ENCODE peak calls at places on chromosomes 13 and 19, in six cellular contexts. One of them, this sample, is unnamed.

GRCh38 chr19:51417107-51417806 is at the start of gene SIGLEC10:
- DNase-seq in Peyer's patch: peak; percentile 88
- DNase-seq in stomach: peak; percentile 37
- DNase-seq in heart right ventricle: peak; percentile 34
- DNase-seq in neural progenitor cell: no peak
- DNase-seq in A549: no peak
- DNase-seq in this sample: no peak

GRCh38 chr19:18044825-18045304 is 36.9 kb downstream of the ARRDC2 start:
- DNase-seq in Peyer's patch: peak; percentile 95
- DNase-seq in stomach: peak; percentile 86
- DNase-seq in heart right ventricle: peak; percentile 73
- DNase-seq in neural progenitor cell: peak; percentile 28
- DNase-seq in A549: peak; percentile 27
- DNase-seq in this sample: peak; percentile 64

GRCh38 chr19:35715981-35716734 is 1.6 kb upstream of the KMT2B start:
- DNase-seq in Peyer's patch: no peak
- DNase-seq in stomach: peak; percentile 66
- DNase-seq in heart right ventricle: peak; percentile 74
- DNase-seq in neural progenitor cell: peak; percentile 17
- DNase-seq in A549: peak; percentile 30
- DNase-seq in this sample: peak; percentile 31

GRCh38 chr13:61202042-61202441 is 213.6 kb downstream of the PCDH20 start:
- DNase-seq in Peyer's patch: no peak
- DNase-seq in stomach: no peak
- DNase-seq in heart right ventricle: no peak
- DNase-seq in neural progenitor cell: peak; percentile 2
- DNase-seq in A549: no peak
- DNase-seq in this sample: no peak

GRCh38 chr13:98761126-98761978 is 8.9 kb upstream of the SLC15A1 start:
- DNase-seq in Peyer's patch: peak; percentile 59
- DNase-seq in stomach: peak; percentile 34
- DNase-seq in heart right ventricle: no peak
- DNase-seq in neural progenitor cell: no peak
- DNase-seq in A549: no peak
- DNase-seq in this sample: no peak

GRCh38 chr13:93925976-93926375 is 553.5 kb downstream of the DCT start:
- DNase-seq in Peyer's patch: no peak
- DNase-seq in stomach: no peak
- DNase-seq in heart right ventricle: no peak
- DNase-seq in neural progenitor cell: no peak
- DNase-seq in A549: no peak
- DNase-seq in this sample: no peak

GRCh38 chr13:48562296-48563066 is 29.6 kb upstream of the RCBTB2 start:
- DNase-seq in Peyer's patch: peak; percentile 77
- DNase-seq in stomach: no peak
- DNase-seq in heart right ventricle: no peak
- DNase-seq in neural progenitor cell: no peak
- DNase-seq in A549: no peak
- DNase-seq in this sample: peak; percentile 53

GRCh38 chr19:50419580-50420035 is 870 bp downstream of the SPIB start:
- DNase-seq in Peyer's patch: peak; percentile 74
- DNase-seq in stomach: no peak
- DNase-seq in heart right ventricle: no peak
- DNase-seq in neural progenitor cell: no peak
- DNase-seq in A549: no peak
- DNase-seq in this sample: no peak

GRCh38 chr13:113884821-113885220 is 20.9 kb upstream of the GAS6 start:
- DNase-seq in Peyer's patch: no peak
- DNase-seq in stomach: no peak
- DNase-seq in heart right ventricle: no peak
- DNase-seq in neural progenitor cell: no peak
- DNase-seq in A549: no peak
- DNase-seq in this sample: no peak

GRCh38 chr13:44015808-44016207 is 136.1 kb downstream of the LACC1 start:
- DNase-seq in Peyer's patch: no peak
- DNase-seq in stomach: no peak
- DNase-seq in heart right ventricle: no peak
- DNase-seq in neural progenitor cell: no peak
- DNase-seq in A549: peak; percentile 24
- DNase-seq in this sample: no peak

GRCh38 chr19:35743640-35744306 is 1.4 kb downstream of the U2AF1L4 start:
- DNase-seq in Peyer's patch: no peak
- DNase-seq in stomach: no peak
- DNase-seq in heart right ventricle: no peak
- DNase-seq in neural progenitor cell: no peak
- DNase-seq in A549: no peak
- DNase-seq in this sample: no peak

GRCh38 chr13:109165417-109165904 is 536.0 kb downstream of the MYO16 start:
- DNase-seq in Peyer's patch: no peak
- DNase-seq in stomach: no peak
- DNase-seq in heart right ventricle: no peak
- DNase-seq in neural progenitor cell: no peak
- DNase-seq in A549: no peak
- DNase-seq in this sample: no peak

GRCh38 chr19:41206926-41207750 is 11.9 kb upstream of the AXL start:
- DNase-seq in Peyer's patch: peak; percentile 76
- DNase-seq in stomach: peak; percentile 34
- DNase-seq in heart right ventricle: peak; percentile 84
- DNase-seq in neural progenitor cell: no peak
- DNase-seq in A549: no peak
- DNase-seq in this sample: no peak

GRCh38 chr19:57056972-57057371 is 62.8 kb upstream of the USP29 start:
- DNase-seq in Peyer's patch: peak; percentile 52
- DNase-seq in stomach: peak; percentile 51
- DNase-seq in heart right ventricle: peak; percentile 27
- DNase-seq in neural progenitor cell: no peak
- DNase-seq in A549: no peak
- DNase-seq in this sample: no peak

GRCh38 chr13:55569514-55569913 is 1571.2 kb upstream of the PRR20A start:
- DNase-seq in Peyer's patch: no peak
- DNase-seq in stomach: no peak
- DNase-seq in heart right ventricle: no peak
- DNase-seq in neural progenitor cell: no peak
- DNase-seq in A549: no peak
- DNase-seq in this sample: no peak

GRCh38 chr19:49546825-49547565 is 19.2 kb downstream of the RCN3 start:
- DNase-seq in Peyer's patch: peak; percentile 89
- DNase-seq in stomach: peak; percentile 74
- DNase-seq in heart right ventricle: no peak
- DNase-seq in neural progenitor cell: peak; percentile 95
- DNase-seq in A549: peak; percentile 94
- DNase-seq in this sample: peak; percentile 61

GRCh38 chr13:30821421-30821820 is 84.7 kb upstream of the MEDAG start:
- DNase-seq in Peyer's patch: no peak
- DNase-seq in stomach: no peak
- DNase-seq in heart right ventricle: no peak
- DNase-seq in neural progenitor cell: no peak
- DNase-seq in A549: no peak
- DNase-seq in this sample: no peak

GRCh38 chr19:4987286-4987685 is 18.4 kb downstream of the KDM4B start:
- DNase-seq in Peyer's patch: no peak
- DNase-seq in stomach: no peak
- DNase-seq in heart right ventricle: no peak
- DNase-seq in neural progenitor cell: no peak
- DNase-seq in A549: no peak
- DNase-seq in this sample: no peak

GRCh38 chr13:71493189-71493588 is 373.8 kb downstream of the DACH1 start:
- DNase-seq in Peyer's patch: no peak
- DNase-seq in stomach: no peak
- DNase-seq in heart right ventricle: no peak
- DNase-seq in neural progenitor cell: no peak
- DNase-seq in A549: no peak
- DNase-seq in this sample: no peak

GRCh38 chr19:39587496-39587895 is 14.8 kb upstream of the LGALS13 start:
- DNase-seq in Peyer's patch: no peak
- DNase-seq in stomach: no peak
- DNase-seq in heart right ventricle: no peak
- DNase-seq in neural progenitor cell: no peak
- DNase-seq in A549: no peak
- DNase-seq in this sample: no peak

GRCh38 chr19:58563034-58563573 is 4.7 kb upstream of the UBE2M start:
- DNase-seq in Peyer's patch: peak; percentile 60
- DNase-seq in stomach: peak; percentile 37
- DNase-seq in heart right ventricle: no peak
- DNase-seq in neural progenitor cell: no peak
- DNase-seq in A549: no peak
- DNase-seq in this sample: no peak

GRCh38 chr19:30555075-30555787 is 183.0 kb downstream of the ZNF536 start:
- DNase-seq in Peyer's patch: peak; percentile 0
- DNase-seq in stomach: no peak
- DNase-seq in heart right ventricle: no peak
- DNase-seq in neural progenitor cell: no peak
- DNase-seq in A549: no peak
- DNase-seq in this sample: no peak

DNA sequence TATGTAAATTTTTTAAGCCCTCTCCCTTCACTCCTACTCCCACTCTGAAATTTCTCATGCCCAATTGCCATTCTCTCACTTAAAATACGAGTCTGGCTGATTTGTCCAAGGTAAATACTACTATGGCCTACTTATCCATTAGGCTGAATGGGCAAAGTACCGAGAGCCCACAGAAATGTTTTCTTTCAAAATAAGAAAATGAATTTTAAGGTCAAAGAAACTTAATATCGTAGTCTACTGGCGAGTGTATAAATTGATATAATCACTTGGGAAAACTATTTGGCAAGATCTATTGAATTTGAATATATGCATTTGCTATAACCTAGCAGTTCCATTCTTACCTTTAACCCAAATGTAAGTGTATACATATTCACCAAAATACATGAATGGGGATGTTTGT is 32.7 kb downstream of the ZNF45 start:
- DNase-seq in Peyer's patch: no peak
- DNase-seq in stomach: no peak
- DNase-seq in heart right ventricle: no peak
- DNase-seq in neural progenitor cell: no peak
- DNase-seq in A549: no peak
- DNase-seq in this sample: no peak
- H3K4me3 ChIP-seq in Peyer's patch: no peak overlapping the region
- H3K4me3 ChIP-seq in stomach: peak overlapping the region; percentile 55
- H3K4me3 ChIP-seq in heart right ventricle: peak overlapping the region; percentile 52
- H3K4me3 ChIP-seq in neural progenitor cell: peak overlapping the region; percentile 56
- H3K4me3 ChIP-seq in A549: peak overlapping the region; percentile 48
- H3K4me3 ChIP-seq in this sample: peak overlapping the region; percentile 83

GRCh38 chr13:79483302-79483701 is 2.3 kb downstream of the NDFIP2 start:
- DNase-seq in Peyer's patch: no peak
- DNase-seq in stomach: no peak
- DNase-seq in heart right ventricle: no peak
- DNase-seq in neural progenitor cell: no peak
- DNase-seq in A549: no peak
- DNase-seq in this sample: no peak

GRCh38 chr13:79485451-79485850 is 4.5 kb downstream of the NDFIP2 start:
- DNase-seq in Peyer's patch: no peak
- DNase-seq in stomach: no peak
- DNase-seq in heart right ventricle: no peak
- DNase-seq in neural progenitor cell: no peak
- DNase-seq in A549: no peak
- DNase-seq in this sample: no peak

GRCh38 chr13:79490326-79490725 is 9.4 kb downstream of the NDFIP2 start:
- DNase-seq in Peyer's patch: no peak
- DNase-seq in stomach: no peak
- DNase-seq in heart right ventricle: no peak
- DNase-seq in neural progenitor cell: no peak
- DNase-seq in A549: no peak
- DNase-seq in this sample: no peak

GRCh38 chr13:79485014-79485441 is 4.1 kb downstream of the NDFIP2 start:
- DNase-seq in Peyer's patch: peak; percentile 68
- DNase-seq in stomach: peak; percentile 59
- DNase-seq in heart right ventricle: no peak
- DNase-seq in neural progenitor cell: no peak
- DNase-seq in A549: peak; percentile 87
- DNase-seq in this sample: no peak

GRCh38 chr13:79486433-79487188 is 5.7 kb downstream of the NDFIP2 start:
- DNase-seq in Peyer's patch: no peak
- DNase-seq in stomach: no peak
- DNase-seq in heart right ventricle: no peak
- DNase-seq in neural progenitor cell: no peak
- DNase-seq in A549: no peak
- DNase-seq in this sample: no peak
- H3K4me1 ChIP-seq in Peyer's patch: no peaks in the 10 kb centered on the region
- H3K4me1 ChIP-seq in stomach: peaks cover 69% of the 10 kb centered on the region
- H3K4me1 ChIP-seq in heart right ventricle: peaks cover 32% of the 10 kb centered on the region
- H3K4me1 ChIP-seq in neural progenitor cell: peaks cover 4% of the 10 kb centered on the region
- H3K4me1 ChIP-seq in A549: peaks cover 65% of the 10 kb centered on the region
- H3K4me1 ChIP-seq in this sample: peaks cover 14% of the 10 kb centered on the region

GRCh38 chr13:99997702-99998219 is 16.2 kb downstream of the ZIC2 start:
- DNase-seq in Peyer's patch: no peak
- DNase-seq in stomach: no peak
- DNase-seq in heart right ventricle: no peak
- DNase-seq in neural progenitor cell: no peak
- DNase-seq in A549: no peak
- DNase-seq in this sample: no peak
- H3K4me3 ChIP-seq in Peyer's patch: no peak overlapping the region
- H3K4me3 ChIP-seq in stomach: no peak overlapping the region
- H3K4me3 ChIP-seq in heart right ventricle: no peak overlapping the region
- H3K4me3 ChIP-seq in neural progenitor cell: peak overlapping the region; percentile 29
- H3K4me3 ChIP-seq in A549: no peak overlapping the region
- H3K4me3 ChIP-seq in this sample: no peak overlapping the region

DNA sequence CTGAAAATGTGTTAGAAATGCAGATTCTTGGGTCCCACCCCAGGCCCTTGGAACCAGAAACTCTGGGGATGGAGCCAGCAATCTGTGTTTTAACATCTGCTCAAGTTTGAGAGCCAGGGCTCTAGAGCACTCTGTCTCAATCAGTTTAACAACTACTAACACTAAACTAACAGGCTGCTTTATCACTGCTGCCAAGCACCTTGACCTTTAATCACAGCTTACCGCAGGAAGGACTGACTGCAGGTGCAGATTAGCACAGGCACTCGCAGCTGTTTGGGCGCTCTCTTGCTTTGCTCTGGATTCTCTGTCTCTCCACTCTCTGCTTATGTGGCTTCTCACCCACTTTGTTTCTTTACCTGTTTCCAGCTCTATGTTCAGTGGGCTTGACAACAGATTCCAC is 163.5 kb downstream of the MTUS2 start:
- DNase-seq in Peyer's patch: peak; percentile 52
- DNase-seq in stomach: peak; percentile 27
- DNase-seq in heart right ventricle: no peak
- DNase-seq in neural progenitor cell: no peak
- DNase-seq in A549: no peak
- DNase-seq in this sample: no peak
- H3K4me1 ChIP-seq in Peyer's patch: no peaks in the 10 kb centered on the region
- H3K4me1 ChIP-seq in stomach: peaks cover 5% of the 10 kb centered on the region
- H3K4me1 ChIP-seq in heart right ventricle: no peaks in the 10 kb centered on the region
- H3K4me1 ChIP-seq in neural progenitor cell: peaks cover 6% of the 10 kb centered on the region
- H3K4me1 ChIP-seq in A549: no peaks in the 10 kb centered on the region
- H3K4me1 ChIP-seq in this sample: no peaks in the 10 kb centered on the region

GRCh38 chr13:20810808-20811207 is 37.0 kb upstream of the EEF1AKMT1 start:
- DNase-seq in Peyer's patch: no peak
- DNase-seq in stomach: no peak
- DNase-seq in heart right ventricle: no peak
- DNase-seq in neural progenitor cell: no peak
- DNase-seq in A549: no peak
- DNase-seq in this sample: no peak
- H3K4me3 ChIP-seq in Peyer's patch: no peak overlapping the region
- H3K4me3 ChIP-seq in stomach: no peak overlapping the region
- H3K4me3 ChIP-seq in heart right ventricle: no peak overlapping the region
- H3K4me3 ChIP-seq in neural progenitor cell: no peak overlapping the region
- H3K4me3 ChIP-seq in A549: no peak overlapping the region
- H3K4me3 ChIP-seq in this sample: no peak overlapping the region

This sample was measured in CD4-positive, CD25-positive, alpha-beta regulatory T cell.